ENCODE peak calls at places on chromosomes 12 and 14, in ten cellular contexts. One of them, this sample, is unnamed.
A peak's percentile ranks its signal among the peaks of the same experiment; 100 is the strongest.

GRCh38 chr14:104514156-104514848 is 65.3 kb upstream of the C14orf180 start:
- DNase-seq in mucosa of gallbladder: no peak
- DNase-seq in AG09319: no peak
- DNase-seq in NCI-H187 treated with DMSO at 0.1 percent for 48 hours: no peak
- DNase-seq in psoas muscle: no peak
- DNase-seq in adipocyte: no peak
- DNase-seq in cardiac fibroblast: no peak
- DNase-seq in Peyer's patch: no peak
- DNase-seq in chondrocyte: no peak
- DNase-seq in substantia nigra: no peak
- DNase-seq in this sample: no peak

GRCh38 chr14:70045715-70046535 is 142.8 kb downstream of the SLC8A3 start:
- DNase-seq in substantia nigra: peak; percentile 18
- DNase-seq in chondrocyte: no peak
- DNase-seq in adipocyte: peak; percentile 39
- DNase-seq in cardiac fibroblast: peak; percentile 67
- DNase-seq in Peyer's patch: peak; percentile 80
- DNase-seq in mucosa of gallbladder: peak; percentile 85
- DNase-seq in NCI-H187 treated with DMSO at 0.1 percent for 48 hours: peak; percentile 31
- DNase-seq in psoas muscle: peak; percentile 82
- DNase-seq in AG09319: no peak
- DNase-seq in this sample: peak; percentile 85

GRCh38 chr12:64099430-64099829 is 122.7 kb downstream of the KICS2 start:
- DNase-seq in adipocyte: peak; percentile 79
- DNase-seq in cardiac fibroblast: peak; percentile 92
- DNase-seq in psoas muscle: peak; percentile 66
- DNase-seq in chondrocyte: no peak
- DNase-seq in Peyer's patch: no peak
- DNase-seq in AG09319: peak; percentile 65
- DNase-seq in substantia nigra: no peak
- DNase-seq in mucosa of gallbladder: no peak
- DNase-seq in NCI-H187 treated with DMSO at 0.1 percent for 48 hours: no peak
- DNase-seq in this sample: no peak

GRCh38 chr14:24430682-24431568 is 1.2 kb downstream of the KHNYN start:
- DNase-seq in substantia nigra: no peak
- DNase-seq in chondrocyte: peak; percentile 54
- DNase-seq in adipocyte: peak; percentile 77
- DNase-seq in NCI-H187 treated with DMSO at 0.1 percent for 48 hours: no peak
- DNase-seq in cardiac fibroblast: peak; percentile 76
- DNase-seq in mucosa of gallbladder: peak; percentile 37
- DNase-seq in psoas muscle: no peak
- DNase-seq in AG09319: peak; percentile 52
- DNase-seq in Peyer's patch: no peak
- DNase-seq in this sample: peak; percentile 71

GRCh38 chr12:10469701-10470100 is 16.5 kb upstream of the KLRC1 start:
- DNase-seq in substantia nigra: no peak
- DNase-seq in chondrocyte: no peak
- DNase-seq in cardiac fibroblast: no peak
- DNase-seq in psoas muscle: no peak
- DNase-seq in AG09319: no peak
- DNase-seq in adipocyte: no peak
- DNase-seq in Peyer's patch: no peak
- DNase-seq in NCI-H187 treated with DMSO at 0.1 percent for 48 hours: no peak
- DNase-seq in mucosa of gallbladder: no peak
- DNase-seq in this sample: no peak

GRCh38 chr14:53609009-53609408 is 347.6 kb downstream of the BMP4 start:
- DNase-seq in NCI-H187 treated with DMSO at 0.1 percent for 48 hours: no peak
- DNase-seq in Peyer's patch: no peak
- DNase-seq in adipocyte: no peak
- DNase-seq in AG09319: no peak
- DNase-seq in psoas muscle: no peak
- DNase-seq in cardiac fibroblast: no peak
- DNase-seq in mucosa of gallbladder: no peak
- DNase-seq in substantia nigra: no peak
- DNase-seq in chondrocyte: no peak
- DNase-seq in this sample: no peak

GRCh38 chr12:117498880-117499279 is 137.5 kb upstream of the NOS1 start:
- DNase-seq in chondrocyte: no peak
- DNase-seq in Peyer's patch: no peak
- DNase-seq in NCI-H187 treated with DMSO at 0.1 percent for 48 hours: no peak
- DNase-seq in AG09319: no peak
- DNase-seq in psoas muscle: no peak
- DNase-seq in mucosa of gallbladder: no peak
- DNase-seq in adipocyte: no peak
- DNase-seq in substantia nigra: no peak
- DNase-seq in cardiac fibroblast: no peak
- DNase-seq in this sample: no peak

GRCh38 chr12:49105504-49106120 is 5.0 kb downstream of the LMBR1L start:
- DNase-seq in NCI-H187 treated with DMSO at 0.1 percent for 48 hours: no peak
- DNase-seq in chondrocyte: no peak
- DNase-seq in psoas muscle: peak; percentile 71
- DNase-seq in cardiac fibroblast: peak; percentile 80
- DNase-seq in adipocyte: no peak
- DNase-seq in AG09319: no peak
- DNase-seq in Peyer's patch: no peak
- DNase-seq in mucosa of gallbladder: no peak
- DNase-seq in substantia nigra: no peak
- DNase-seq in this sample: no peak

GRCh38 chr14:22657861-22658260 is 13.7 kb upstream of the OR6J1 start:
- DNase-seq in psoas muscle: no peak
- DNase-seq in AG09319: no peak
- DNase-seq in chondrocyte: no peak
- DNase-seq in cardiac fibroblast: peak; percentile 84
- DNase-seq in adipocyte: peak; percentile 62
- DNase-seq in Peyer's patch: no peak
- DNase-seq in NCI-H187 treated with DMSO at 0.1 percent for 48 hours: no peak
- DNase-seq in substantia nigra: no peak
- DNase-seq in mucosa of gallbladder: peak; percentile 29
- DNase-seq in this sample: no peak

GRCh38 chr12:124217508-124217981 is 77.3 kb upstream of the RFLNA start:
- DNase-seq in substantia nigra: no peak
- DNase-seq in mucosa of gallbladder: no peak
- DNase-seq in psoas muscle: no peak
- DNase-seq in cardiac fibroblast: no peak
- DNase-seq in chondrocyte: no peak
- DNase-seq in Peyer's patch: no peak
- DNase-seq in AG09319: no peak
- DNase-seq in adipocyte: no peak
- DNase-seq in NCI-H187 treated with DMSO at 0.1 percent for 48 hours: no peak
- DNase-seq in this sample: no peak

GRCh38 chr14:47278233-47278842 is 397.1 kb downstream of the MDGA2 start:
- DNase-seq in cardiac fibroblast: peak; percentile 14
- DNase-seq in chondrocyte: no peak
- DNase-seq in Peyer's patch: peak; percentile 60
- DNase-seq in psoas muscle: no peak
- DNase-seq in NCI-H187 treated with DMSO at 0.1 percent for 48 hours: peak; percentile 5
- DNase-seq in mucosa of gallbladder: peak; percentile 48
- DNase-seq in AG09319: no peak
- DNase-seq in adipocyte: peak; percentile 4
- DNase-seq in substantia nigra: peak; percentile 12
- DNase-seq in this sample: peak; percentile 57

GRCh38 chr12:101570022-101570421 is 24.7 kb upstream of the MYBPC1 start:
- DNase-seq in substantia nigra: no peak
- DNase-seq in Peyer's patch: no peak
- DNase-seq in chondrocyte: no peak
- DNase-seq in mucosa of gallbladder: no peak
- DNase-seq in AG09319: peak; percentile 7
- DNase-seq in psoas muscle: no peak
- DNase-seq in adipocyte: peak; percentile 68
- DNase-seq in NCI-H187 treated with DMSO at 0.1 percent for 48 hours: peak; percentile 26
- DNase-seq in cardiac fibroblast: peak; percentile 42
- DNase-seq in this sample: no peak

GRCh38 chr12:52832960-52833905 is 878 bp downstream of the KRT79 start:
- DNase-seq in psoas muscle: no peak
- DNase-seq in mucosa of gallbladder: no peak
- DNase-seq in Peyer's patch: peak; percentile 55
- DNase-seq in chondrocyte: peak; percentile 32
- DNase-seq in adipocyte: no peak
- DNase-seq in substantia nigra: no peak
- DNase-seq in NCI-H187 treated with DMSO at 0.1 percent for 48 hours: no peak
- DNase-seq in cardiac fibroblast: no peak
- DNase-seq in AG09319: no peak
- DNase-seq in this sample: peak; percentile 35

GRCh38 chr14:57136669-57137068 is 132.0 kb downstream of the EXOC5 start:
- DNase-seq in cardiac fibroblast: no peak
- DNase-seq in substantia nigra: no peak
- DNase-seq in NCI-H187 treated with DMSO at 0.1 percent for 48 hours: no peak
- DNase-seq in mucosa of gallbladder: no peak
- DNase-seq in Peyer's patch: no peak
- DNase-seq in adipocyte: no peak
- DNase-seq in AG09319: no peak
- DNase-seq in psoas muscle: peak; percentile 64
- DNase-seq in chondrocyte: no peak
- DNase-seq in this sample: no peak

GRCh38 chr12:93059288-93059687 is 130.2 kb upstream of the EEA1 start:
- DNase-seq in cardiac fibroblast: no peak
- DNase-seq in NCI-H187 treated with DMSO at 0.1 percent for 48 hours: no peak
- DNase-seq in substantia nigra: no peak
- DNase-seq in Peyer's patch: no peak
- DNase-seq in mucosa of gallbladder: no peak
- DNase-seq in chondrocyte: no peak
- DNase-seq in psoas muscle: no peak
- DNase-seq in AG09319: no peak
- DNase-seq in adipocyte: no peak
- DNase-seq in this sample: no peak

GRCh38 chr12:32176606-32177005 is 70.0 kb downstream of the BICD1 start:
- DNase-seq in AG09319: no peak
- DNase-seq in adipocyte: no peak
- DNase-seq in cardiac fibroblast: peak; percentile 23
- DNase-seq in Peyer's patch: no peak
- DNase-seq in psoas muscle: no peak
- DNase-seq in chondrocyte: no peak
- DNase-seq in NCI-H187 treated with DMSO at 0.1 percent for 48 hours: no peak
- DNase-seq in mucosa of gallbladder: no peak
- DNase-seq in substantia nigra: no peak
- DNase-seq in this sample: no peak

GRCh38 chr12:65822732-65823480 is 1.4 kb upstream of the HMGA2 start:
- DNase-seq in chondrocyte: no peak
- DNase-seq in NCI-H187 treated with DMSO at 0.1 percent for 48 hours: no peak
- DNase-seq in mucosa of gallbladder: no peak
- DNase-seq in substantia nigra: no peak
- DNase-seq in cardiac fibroblast: peak; percentile 81
- DNase-seq in psoas muscle: no peak
- DNase-seq in Peyer's patch: peak; percentile 67
- DNase-seq in adipocyte: peak; percentile 77
- DNase-seq in AG09319: peak; percentile 32
- DNase-seq in this sample: peak; percentile 69

GRCh38 chr12:15268927-15269552 is 47.8 kb upstream of the RERG start:
- DNase-seq in adipocyte: peak; percentile 79
- DNase-seq in substantia nigra: no peak
- DNase-seq in cardiac fibroblast: peak; percentile 85
- DNase-seq in psoas muscle: no peak
- DNase-seq in Peyer's patch: peak; percentile 55
- DNase-seq in chondrocyte: no peak
- DNase-seq in mucosa of gallbladder: peak; percentile 21
- DNase-seq in NCI-H187 treated with DMSO at 0.1 percent for 48 hours: peak; percentile 57
- DNase-seq in AG09319: no peak
- DNase-seq in this sample: peak; percentile 32

GRCh38 chr12:71763682-71764379 is 9.2 kb downstream of the RAB21 start:
- DNase-seq in Peyer's patch: no peak
- DNase-seq in cardiac fibroblast: peak; percentile 63
- DNase-seq in NCI-H187 treated with DMSO at 0.1 percent for 48 hours: no peak
- DNase-seq in mucosa of gallbladder: no peak
- DNase-seq in substantia nigra: no peak
- DNase-seq in AG09319: no peak
- DNase-seq in adipocyte: no peak
- DNase-seq in chondrocyte: no peak
- DNase-seq in psoas muscle: no peak
- DNase-seq in this sample: no peak

GRCh38 chr14:105541218-105541617 is 14.8 kb downstream of the TMEM121 start:
- DNase-seq in NCI-H187 treated with DMSO at 0.1 percent for 48 hours: no peak
- DNase-seq in cardiac fibroblast: no peak
- DNase-seq in mucosa of gallbladder: no peak
- DNase-seq in chondrocyte: peak; percentile 81
- DNase-seq in substantia nigra: no peak
- DNase-seq in AG09319: no peak
- DNase-seq in adipocyte: no peak
- DNase-seq in psoas muscle: peak; percentile 27
- DNase-seq in Peyer's patch: no peak
- DNase-seq in this sample: no peak

GRCh38 chr14:31992051-31992450 is 85.1 kb upstream of the ARHGAP5 start:
- DNase-seq in NCI-H187 treated with DMSO at 0.1 percent for 48 hours: no peak
- DNase-seq in Peyer's patch: no peak
- DNase-seq in psoas muscle: no peak
- DNase-seq in chondrocyte: no peak
- DNase-seq in mucosa of gallbladder: no peak
- DNase-seq in AG09319: no peak
- DNase-seq in cardiac fibroblast: peak; percentile 81
- DNase-seq in adipocyte: no peak
- DNase-seq in substantia nigra: no peak
- DNase-seq in this sample: no peak